ENCODE peak calls at places on chromosomes 2 and 18, in five cellular contexts. C is tibial nerve; J is GM12865; M is head of caudate nucleus; T is NK-92 treated with Interleukin-12 subunit alpha and Interleukin-12 subunit beta, amount 100 ng/mL, for 24 hours. P is an unnamed sample.

GRCh38 chr18:79489900-79490592 is 94.3 kb downstream of the NFATC1 start:
- DNase-seq in T (no peak), J (no peak), C (no peak), M (no peak), P (no peak)

GRCh38 chr2:178279636-178280035 is 85.3 kb downstream of the OSBPL6 start:
- DNase-seq in T (no peak), C (no peak), J (no peak), M (no peak), P (no peak)

GRCh38 chr2:47631840-47632398 is 151.0 kb upstream of the MSH6 start:
- DNase-seq in J (no peak), M (peak; percentile 62), C (no peak), T (no peak), P (no peak)

GRCh38 chr2:48397846-48398245 is 132.1 kb upstream of the STON1 start:
- DNase-seq in M (no peak), C (no peak), J (no peak), T (no peak), P (peak; percentile 72)

GRCh38 chr2:14903709-14904374 is 271.3 kb downstream of the LRATD1 start:
- DNase-seq in T (peak; percentile 30), J (peak; percentile 68), C (no peak), M (no peak), P (peak; percentile 5)

GRCh38 chr2:239896075-239896474 is 129.1 kb downstream of the NDUFA10 start:
- DNase-seq in C (no peak), M (no peak), J (no peak), T (no peak), P (no peak)

GRCh38 chr2:84959045-84959493 is 11.9 kb upstream of the KCMF1 start:
- DNase-seq in M (no peak), T (no peak), J (no peak), C (no peak), P (no peak)

GRCh38 chr18:29653816-29654215 is 1388.7 kb downstream of the DSC3 start:
- DNase-seq in C (no peak), T (no peak), J (no peak), M (no peak), P (no peak)

GRCh38 chr2:75798624-75799023 is 87.9 kb upstream of the GCFC2 start:
- DNase-seq in M (no peak), T (no peak), J (no peak), C (no peak), P (no peak)

GRCh38 chr2:56505885-56506284 is 322.1 kb downstream of the CCDC85A start:
- DNase-seq in T (no peak), C (no peak), J (no peak), M (no peak), P (no peak)

GRCh38 chr2:74261204-74261864 is 62.9 kb downstream of the MTHFD2 start:
- DNase-seq in M (peak; percentile 56), J (no peak), C (no peak), T (no peak), P (no peak)

GRCh38 chr2:229098810-229099209 is 172.3 kb downstream of the PID1 start:
- DNase-seq in C (no peak), M (no peak), T (no peak), J (no peak), P (no peak)

GRCh38 chr2:188969236-188970032 is 4.7 kb upstream of the COL3A1 start:
- DNase-seq in T (no peak), M (no peak), J (no peak), C (no peak), P (no peak)

GRCh38 chr2:66866331-66867037 is 431.6 kb downstream of the MEIS1 start:
- DNase-seq in J (no peak), T (no peak), C (no peak), M (no peak), P (no peak)

GRCh38 chr2:119739580-119740255 is 20.0 kb upstream of the PTPN4 start:
- DNase-seq in J (no peak), M (no peak), C (no peak), T (no peak), P (peak; percentile 60)

GRCh38 chr2:28292491-28292890 is 100.2 kb upstream of the FOSL2 start:
- DNase-seq in M (no peak), J (no peak), T (no peak), C (no peak), P (no peak)

GRCh38 chr2:152238021-152238420 is 62.5 kb upstream of the STAM2 start:
- DNase-seq in T (no peak), C (no peak), J (no peak), M (no peak), P (no peak)

GRCh38 chr2:12168354-12169059 is 422.1 kb downstream of the LPIN1 start:
- DNase-seq in M (no peak), T (no peak), J (no peak), C (no peak), P (no peak)

GRCh38 chr18:26386002-26386401 is 159.8 kb downstream of the TAF4B start:
- DNase-seq in T (no peak), M (no peak), J (no peak), C (no peak), P (peak; percentile 63)

GRCh38 chr2:99957724-99958123 is 184.7 kb downstream of the AFF3 start:
- DNase-seq in C (no peak), T (no peak), M (no peak), J (no peak), P (no peak)